ENCODE peak calls at places on chromosomes 4 and X, in six cellular contexts. One of them, this sample, is unnamed.

GRCh38 chr4:90025248-90025647 is 101.9 kb upstream of the CCSER1 start:
- DNase-seq in A549: no peak
- DNase-seq in astrocyte of the cerebellum: peak
- DNase-seq in nephron progenitor cell: no peak
- DNase-seq in PC-9: no peak
- DNase-seq in astrocyte of the spinal cord: peak
- DNase-seq in this sample: peak

GRCh38 chr4:57110635-57111546 is 706 bp upstream of the IGFBP7 start:
- DNase-seq in A549: no peak
- DNase-seq in astrocyte of the cerebellum: peak
- DNase-seq in nephron progenitor cell: peak
- DNase-seq in PC-9: no peak
- DNase-seq in astrocyte of the spinal cord: peak
- DNase-seq in this sample: no peak

GRCh38 chr4:87068591-87069021 is 133.8 kb downstream of the AFF1 start:
- DNase-seq in A549: no peak
- DNase-seq in astrocyte of the cerebellum: no peak
- DNase-seq in nephron progenitor cell: no peak
- DNase-seq in PC-9: no peak
- DNase-seq in astrocyte of the spinal cord: no peak
- DNase-seq in this sample: no peak

GRCh38 chrX:30888526-30889146 is 418 bp downstream of the TAB3 start:
- DNase-seq in A549: peak
- DNase-seq in astrocyte of the cerebellum: no peak
- DNase-seq in nephron progenitor cell: no peak
- DNase-seq in PC-9: no peak
- DNase-seq in astrocyte of the spinal cord: no peak
- DNase-seq in this sample: peak

GRCh38 chr4:1407657-1408333 is 1.6 kb upstream of the NKX1-1 start:
- DNase-seq in A549: no peak
- DNase-seq in astrocyte of the cerebellum: no peak
- DNase-seq in nephron progenitor cell: no peak
- DNase-seq in PC-9: no peak
- DNase-seq in astrocyte of the spinal cord: no peak
- DNase-seq in this sample: no peak

GRCh38 chrX:137566746-137567473 is 983 bp downstream of the ZIC3 start:
- DNase-seq in A549: no peak
- DNase-seq in astrocyte of the cerebellum: no peak
- DNase-seq in nephron progenitor cell: peak
- DNase-seq in PC-9: no peak
- DNase-seq in astrocyte of the spinal cord: peak
- DNase-seq in this sample: no peak

GRCh38 chr4:6953751-6954380 is 44.2 kb downstream of the TBC1D14 start:
- DNase-seq in A549: no peak
- DNase-seq in astrocyte of the cerebellum: peak
- DNase-seq in nephron progenitor cell: peak
- DNase-seq in PC-9: no peak
- DNase-seq in astrocyte of the spinal cord: peak
- DNase-seq in this sample: peak

GRCh38 chr4:134935320-134935719 is 733.7 kb upstream of the PABPC4L start:
- DNase-seq in A549: peak
- DNase-seq in astrocyte of the cerebellum: no peak
- DNase-seq in nephron progenitor cell: peak
- DNase-seq in PC-9: no peak
- DNase-seq in astrocyte of the spinal cord: no peak
- DNase-seq in this sample: peak

GRCh38 chr4:184268574-184269160 is 51.0 kb upstream of the ENPP6 start:
- DNase-seq in A549: no peak
- DNase-seq in astrocyte of the cerebellum: no peak
- DNase-seq in nephron progenitor cell: no peak
- DNase-seq in PC-9: no peak
- DNase-seq in astrocyte of the spinal cord: peak
- DNase-seq in this sample: no peak

GRCh38 chrX:56025872-56026571 is 206.1 kb upstream of the KLF8 start:
- DNase-seq in A549: no peak
- DNase-seq in astrocyte of the cerebellum: no peak
- DNase-seq in nephron progenitor cell: no peak
- DNase-seq in PC-9: no peak
- DNase-seq in astrocyte of the spinal cord: no peak
- DNase-seq in this sample: no peak

GRCh38 chr4:40502220-40502619 is 127.4 kb downstream of the RBM47 start:
- DNase-seq in A549: no peak
- DNase-seq in astrocyte of the cerebellum: no peak
- DNase-seq in nephron progenitor cell: no peak
- DNase-seq in PC-9: no peak
- DNase-seq in astrocyte of the spinal cord: no peak
- DNase-seq in this sample: no peak

GRCh38 chr4:101415962-101416361 is 68.6 kb upstream of the PPP3CA start:
- DNase-seq in A549: no peak
- DNase-seq in astrocyte of the cerebellum: no peak
- DNase-seq in nephron progenitor cell: no peak
- DNase-seq in PC-9: no peak
- DNase-seq in astrocyte of the spinal cord: no peak
- DNase-seq in this sample: no peak

GRCh38 chr4:83639849-83640493 is 104.1 kb downstream of the GPAT3 start:
- DNase-seq in A549: peak
- DNase-seq in astrocyte of the cerebellum: peak
- DNase-seq in nephron progenitor cell: peak
- DNase-seq in PC-9: peak
- DNase-seq in astrocyte of the spinal cord: peak
- DNase-seq in this sample: peak

GRCh38 chrX:40402771-40403533 is 177.8 kb upstream of the ATP6AP2 start:
- DNase-seq in A549: peak
- DNase-seq in astrocyte of the cerebellum: no peak
- DNase-seq in nephron progenitor cell: no peak
- DNase-seq in PC-9: no peak
- DNase-seq in astrocyte of the spinal cord: peak
- DNase-seq in this sample: peak

GRCh38 chr4:76767983-76768382 is 130.0 kb downstream of the SOWAHB start:
- DNase-seq in A549: no peak
- DNase-seq in astrocyte of the cerebellum: no peak
- DNase-seq in nephron progenitor cell: no peak
- DNase-seq in PC-9: no peak
- DNase-seq in astrocyte of the spinal cord: peak
- DNase-seq in this sample: no peak

GRCh38 chr4:185346975-185347601 is 48.6 kb downstream of the LRP2BP start:
- DNase-seq in A549: no peak
- DNase-seq in astrocyte of the cerebellum: peak
- DNase-seq in nephron progenitor cell: no peak
- DNase-seq in PC-9: no peak
- DNase-seq in astrocyte of the spinal cord: peak
- DNase-seq in this sample: no peak

GRCh38 chr4:185341377-185341776 is 54.3 kb downstream of the LRP2BP start:
- DNase-seq in A549: no peak
- DNase-seq in astrocyte of the cerebellum: no peak
- DNase-seq in nephron progenitor cell: no peak
- DNase-seq in PC-9: no peak
- DNase-seq in astrocyte of the spinal cord: no peak
- DNase-seq in this sample: no peak

GRCh38 chr4:185341841-185342240 is 53.9 kb downstream of the LRP2BP start:
- DNase-seq in A549: no peak
- DNase-seq in astrocyte of the cerebellum: no peak
- DNase-seq in nephron progenitor cell: no peak
- DNase-seq in PC-9: no peak
- DNase-seq in astrocyte of the spinal cord: no peak
- DNase-seq in this sample: no peak

GRCh38 chr4:185343726-185344581 is 51.8 kb downstream of the LRP2BP start:
- DNase-seq in A549: no peak
- DNase-seq in astrocyte of the cerebellum: no peak
- DNase-seq in nephron progenitor cell: no peak
- DNase-seq in PC-9: no peak
- DNase-seq in astrocyte of the spinal cord: no peak
- DNase-seq in this sample: no peak

GRCh38 chr4:185344743-185345538 is 50.8 kb downstream of the LRP2BP start:
- DNase-seq in A549: no peak
- DNase-seq in astrocyte of the cerebellum: no peak
- DNase-seq in nephron progenitor cell: no peak
- DNase-seq in PC-9: no peak
- DNase-seq in astrocyte of the spinal cord: no peak
- DNase-seq in this sample: no peak
- TF ChIP-seq CTCF in A549: no peak
- TF ChIP-seq CTCF in astrocyte of the cerebellum: no peak
- TF ChIP-seq CTCF in nephron progenitor cell: no peak
- TF ChIP-seq CTCF in PC-9: no peak
- TF ChIP-seq CTCF in astrocyte of the spinal cord: no peak
- TF ChIP-seq CTCF in this sample: no peak

GRCh38 chrX:119880076-119880475 is 8.4 kb downstream of the NDUFA1 start:
- DNase-seq in A549: no peak
- DNase-seq in astrocyte of the cerebellum: no peak
- DNase-seq in nephron progenitor cell: no peak
- DNase-seq in PC-9: no peak
- DNase-seq in astrocyte of the spinal cord: no peak
- DNase-seq in this sample: peak

GRCh38 chrX:119887721-119888425 is 7.8 kb upstream of the AKAP14 start:
- DNase-seq in A549: peak
- DNase-seq in astrocyte of the cerebellum: no peak
- DNase-seq in nephron progenitor cell: peak
- DNase-seq in PC-9: peak
- DNase-seq in astrocyte of the spinal cord: peak
- DNase-seq in this sample: peak

GRCh38 chrX:119880552-119881437 is 9.2 kb downstream of the NDUFA1 start:
- DNase-seq in A549: peak
- DNase-seq in astrocyte of the cerebellum: peak
- DNase-seq in nephron progenitor cell: peak
- DNase-seq in PC-9: peak
- DNase-seq in astrocyte of the spinal cord: peak
- DNase-seq in this sample: peak

GRCh38 chrX:119885554-119886428 is 9.9 kb upstream of the AKAP14 start:
- DNase-seq in A549: no peak
- DNase-seq in astrocyte of the cerebellum: no peak
- DNase-seq in nephron progenitor cell: no peak
- DNase-seq in PC-9: peak
- DNase-seq in astrocyte of the spinal cord: peak
- DNase-seq in this sample: peak
- TF ChIP-seq CTCF in A549: no peak
- TF ChIP-seq CTCF in astrocyte of the cerebellum: no peak
- TF ChIP-seq CTCF in nephron progenitor cell: no peak
- TF ChIP-seq CTCF in PC-9: no peak
- TF ChIP-seq CTCF in astrocyte of the spinal cord: no peak
- TF ChIP-seq CTCF in this sample: no peak

DNA sequence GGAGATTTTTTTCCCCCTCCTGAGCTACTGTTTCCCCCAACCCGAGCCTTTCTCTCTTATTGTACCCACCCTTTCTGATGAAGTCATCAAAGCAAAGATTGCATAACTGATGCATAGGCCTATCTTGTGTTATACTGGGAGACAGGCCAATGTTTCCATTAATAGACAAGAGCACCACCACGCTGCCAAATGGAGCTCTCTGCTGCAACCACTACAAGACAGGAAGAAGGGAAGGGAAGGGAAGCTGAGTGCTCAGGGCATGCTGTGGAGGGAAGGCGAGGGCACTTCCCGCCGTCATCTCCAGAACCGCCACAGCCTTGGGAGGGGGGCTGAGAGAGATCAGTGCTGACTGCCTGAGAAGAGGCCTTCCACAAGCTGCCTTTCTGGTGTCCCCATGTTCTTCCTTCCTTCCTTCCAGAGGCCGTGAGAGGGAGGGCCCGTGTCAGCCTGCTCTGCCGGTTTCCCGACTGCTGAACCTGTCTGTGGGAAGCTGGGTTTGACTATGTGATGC is 75.0 kb downstream of the MGST2 start:
- DNase-seq in A549: peak
- DNase-seq in astrocyte of the cerebellum: peak
- DNase-seq in nephron progenitor cell: no peak
- DNase-seq in PC-9: no peak
- DNase-seq in astrocyte of the spinal cord: peak
- DNase-seq in this sample: peak
- TF ChIP-seq CTCF in A549: peak
- TF ChIP-seq CTCF in astrocyte of the cerebellum: peak
- TF ChIP-seq CTCF in nephron progenitor cell: no peak
- TF ChIP-seq CTCF in PC-9: no peak
- TF ChIP-seq CTCF in astrocyte of the spinal cord: peak
- TF ChIP-seq CTCF in this sample: peak

DNA sequence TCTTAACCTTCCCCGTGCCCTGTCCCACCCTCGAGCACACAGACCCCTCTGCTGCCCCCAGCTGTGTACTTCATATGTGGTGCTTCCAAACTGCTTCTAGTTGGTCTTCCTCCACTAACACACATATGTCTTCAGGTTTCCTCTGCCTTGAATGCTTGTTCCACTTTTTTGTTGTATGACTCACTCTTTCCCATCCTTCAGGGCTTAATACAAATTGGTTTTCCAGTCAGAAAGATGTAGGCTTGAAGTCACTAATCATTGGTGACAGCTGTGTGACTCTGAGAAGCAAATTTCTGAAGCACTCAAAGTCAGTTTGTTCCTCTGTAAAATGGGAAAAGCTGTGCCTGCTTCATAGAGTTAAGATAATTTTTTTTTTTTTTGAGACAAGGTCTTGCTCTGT is 30.7 kb downstream of the TRIM2 start:
- DNase-seq in A549: no peak
- DNase-seq in astrocyte of the cerebellum: no peak
- DNase-seq in nephron progenitor cell: no peak
- DNase-seq in PC-9: no peak
- DNase-seq in astrocyte of the spinal cord: peak
- DNase-seq in this sample: peak
- TF ChIP-seq CTCF in A549: no peak
- TF ChIP-seq CTCF in astrocyte of the cerebellum: no peak
- TF ChIP-seq CTCF in nephron progenitor cell: no peak
- TF ChIP-seq CTCF in PC-9: no peak
- TF ChIP-seq CTCF in astrocyte of the spinal cord: no peak
- TF ChIP-seq CTCF in this sample: no peak

DNA sequence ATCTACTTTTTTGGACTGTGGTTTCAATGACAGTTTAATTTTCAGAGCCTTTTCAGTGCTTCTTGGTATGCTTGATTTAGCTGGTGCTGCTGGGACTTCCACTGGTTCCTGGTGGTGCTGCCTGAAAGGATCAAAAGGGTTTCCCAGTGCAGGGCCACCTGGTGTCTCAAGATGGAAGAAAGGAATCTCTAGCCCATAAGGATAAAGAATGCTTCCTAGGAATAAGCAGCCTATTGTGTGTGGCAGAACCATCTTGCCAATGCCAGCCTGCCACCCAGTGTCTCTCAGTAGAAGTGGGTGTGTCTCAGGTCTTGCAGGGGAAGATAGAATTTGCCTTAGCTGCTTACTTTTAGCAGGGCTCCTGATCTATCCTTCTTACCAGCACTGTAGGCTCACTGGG is 15.0 kb upstream of the RAI2 start:
- DNase-seq in A549: no peak
- DNase-seq in astrocyte of the cerebellum: no peak
- DNase-seq in nephron progenitor cell: no peak
- DNase-seq in PC-9: no peak
- DNase-seq in astrocyte of the spinal cord: no peak
- DNase-seq in this sample: peak
- TF ChIP-seq CTCF in A549: no peak
- TF ChIP-seq CTCF in astrocyte of the cerebellum: no peak
- TF ChIP-seq CTCF in nephron progenitor cell: no peak
- TF ChIP-seq CTCF in PC-9: no peak
- TF ChIP-seq CTCF in astrocyte of the spinal cord: no peak
- TF ChIP-seq CTCF in this sample: no peak

GRCh38 chr4:153773236-153773690 is 13.4 kb upstream of the RNF175 start:
- DNase-seq in A549: no peak
- DNase-seq in astrocyte of the cerebellum: no peak
- DNase-seq in nephron progenitor cell: no peak
- DNase-seq in PC-9: no peak
- DNase-seq in astrocyte of the spinal cord: no peak
- DNase-seq in this sample: peak
- TF ChIP-seq CTCF in A549: no peak
- TF ChIP-seq CTCF in astrocyte of the cerebellum: peak
- TF ChIP-seq CTCF in nephron progenitor cell: no peak
- TF ChIP-seq CTCF in PC-9: no peak
- TF ChIP-seq CTCF in astrocyte of the spinal cord: peak
- TF ChIP-seq CTCF in this sample: no peak